ENCODE peak calls at places on chromosomes 16 and 17, in six cellular contexts. Q is Right ventricle myocardium inferior; S is pons; K is neural progenitor cell; W is SK-N-SH; Y is stimulated activated CD8-positive, alpha-beta memory T cell treated with anti-CD3 and anti-CD28 coated beads, Interleukin-4, amount 100 ng/mL, for 4 hours. A is an unnamed sample.

GRCh38 chr16:50386139-50386538 is 17.4 kb upstream of the BRD7 start:
- DNase-seq in S (no peak), W (no peak), K (no peak), Q (no peak), Y (no peak), A (no peak)

GRCh38 chr17:45248132-45248936 is 13.6 kb downstream of the SPATA32 start:
- DNase-seq in Y (peak), K (peak), S (no peak), Q (no peak), W (no peak), A (peak)

GRCh38 chr17:77793888-77794235 is 164.6 kb upstream of the TNRC6C start:
- DNase-seq in Q (no peak), S (no peak), Y (no peak), K (no peak), W (peak), A (peak)

GRCh38 chr17:80361495-80362220 is 53.3 kb upstream of the ENDOV start:
- DNase-seq in W (peak), K (peak), Q (no peak), Y (no peak), S (no peak), A (peak)

GRCh38 chr16:71467810-71468209 is 5.8 kb upstream of the ZNF23 start:
- DNase-seq in K (peak), W (no peak), Y (no peak), S (no peak), Q (no peak), A (no peak)

GRCh38 chr17:75457047-75457654 is 716 bp downstream of the TMEM94 start:
- DNase-seq in K (peak), Y (no peak), S (no peak), Q (no peak), W (peak), A (peak)

GRCh38 chr17:78558181-78558850 is 18.9 kb downstream of the DNAH17 start:
- DNase-seq in S (no peak), Q (no peak), K (no peak), W (peak), Y (no peak), A (no peak)

GRCh38 chr17:45103269-45103795 is 29.0 kb downstream of the PLCD3 start:
- DNase-seq in Y (no peak), Q (no peak), S (no peak), W (no peak), K (no peak), A (peak)

GRCh38 chr17:32772453-32773025 is 104.4 kb downstream of the MYO1D start:
- DNase-seq in Q (no peak), K (no peak), Y (no peak), W (no peak), S (no peak), A (peak)

GRCh38 chr16:26642047-26642664 is 424.6 kb upstream of the C16orf82 start:
- DNase-seq in W (no peak), K (peak), S (no peak), Q (no peak), Y (no peak), A (no peak)

GRCh38 chr16:86571197-86571915 is 4.7 kb downstream of the FOXC2 start:
- DNase-seq in K (no peak), S (no peak), W (no peak), Q (no peak), Y (no peak), A (peak)

GRCh38 chr17:17062356-17062755 is 20.1 kb downstream of the MPRIP start:
- DNase-seq in Y (no peak), S (no peak), K (no peak), Q (no peak), W (no peak), A (peak)

GRCh38 chr16:50719401-50720337 is 22.2 kb upstream of the CYLD start:
- DNase-seq in W (no peak), Q (no peak), S (no peak), K (no peak), Y (no peak), A (no peak)

GRCh38 chr16:56013962-56014552 is 138.9 kb upstream of the CES5A start:
- DNase-seq in Y (no peak), W (no peak), K (peak), Q (no peak), S (peak), A (no peak)

GRCh38 chr17:78793968-78794367 is 11.9 kb upstream of the CYTH1 start:
- DNase-seq in Y (no peak), Q (no peak), W (no peak), K (no peak), S (no peak), A (peak)

GRCh38 chr16:85936761-85937343 is 37.9 kb downstream of the IRF8 start:
- DNase-seq in K (no peak), Y (no peak), W (no peak), S (no peak), Q (no peak), A (no peak)

GRCh38 chr17:27153005-27153404 is 140.9 kb upstream of the WSB1 start:
- DNase-seq in K (no peak), W (no peak), Y (no peak), S (no peak), Q (no peak), A (peak)

GRCh38 chr16:31569360-31569717 is 41.6 kb downstream of the AHSP start:
- DNase-seq in S (no peak), K (peak), W (peak), Q (no peak), Y (no peak), A (no peak)

GRCh38 chr16:9082422-9082821 is 9.0 kb upstream of the HAPSTR1 start:
- DNase-seq in W (no peak), Y (no peak), S (no peak), Q (no peak), K (no peak), A (no peak)

GRCh38 chr17:17305282-17305801 is 2.2 kb downstream of the NT5M start:
- DNase-seq in Y (peak), Q (no peak), S (peak), K (no peak), W (peak), A (no peak)

GRCh38 chr16:85781685-85782370 is 17.5 kb downstream of the EMC8 start:
- DNase-seq in S (peak), Y (no peak), W (no peak), Q (peak), K (no peak), A (no peak)

GRCh38 chr17:76791053-76791980 is 53.4 kb downstream of the MFSD11 start:
- DNase-seq in W (peak), S (peak), Q (no peak), Y (no peak), K (no peak), A (no peak)

GRCh38 chr17:76193616-76194015 is 46.7 kb downstream of the RNF157 start:
- DNase-seq in Y (no peak), Q (no peak), W (peak), K (peak), S (no peak), A (no peak)

GRCh38 chr16:88810166-88810867 is 1.4 kb downstream of the APRT start:
- DNase-seq in S (no peak), W (no peak), Q (no peak), Y (no peak), K (no peak), A (no peak)

GRCh38 chr17:82862758-82863645 is 23.2 kb upstream of the ZNF750 start:
- DNase-seq in S (no peak), K (peak), Y (no peak), Q (peak), W (no peak), A (peak)

GRCh38 chr16:15509593-15510520 is 75.5 kb downstream of the BMERB1 start:
- DNase-seq in S (no peak), Q (no peak), Y (no peak), W (peak), K (peak), A (no peak)

GRCh38 chr16:11212819-11213196 is 43.2 kb downstream of the SOCS1 start:
- DNase-seq in W (no peak), Q (no peak), K (no peak), Y (no peak), S (no peak), A (no peak)

GRCh38 chr17:38702900-38703741 is 2.0 kb upstream of the MLLT6 start:
- DNase-seq in S (no peak), K (no peak), Y (no peak), Q (peak), W (no peak), A (peak)

GRCh38 chr17:77888242-77889134 is 70.0 kb upstream of the TNRC6C start:
- DNase-seq in Y (no peak), W (no peak), K (no peak), S (no peak), Q (no peak), A (peak)

GRCh38 chr16:75621170-75621477 is 2.0 kb downstream of the ADAT1 start:
- DNase-seq in Q (no peak), W (peak), Y (no peak), K (peak), S (peak), A (no peak)

GRCh38 chr17:43905985-43906852 is 1.1 kb downstream of the MPP2 start:
- DNase-seq in Q (peak), Y (no peak), K (peak), S (peak), W (peak), A (peak)

GRCh38 chr16:6032438-6032837 is 934.8 kb upstream of the EEF2KMT start:
- DNase-seq in K (no peak), Q (no peak), Y (no peak), S (peak), W (no peak), A (no peak)

GRCh38 chr17:29760279-29760721 is 137.6 kb upstream of the CORO6 start:
- DNase-seq in K (peak), S (peak), Q (no peak), W (no peak), Y (no peak), A (no peak)

GRCh38 chr17:49567871-49568694 is 7.6 kb upstream of the NXPH3 start:
- DNase-seq in Y (peak), W (peak), S (peak), Q (peak), K (peak), A (peak)

GRCh38 chr17:82419471-82419995 is 1.1 kb upstream of the OGFOD3 start:
- DNase-seq in S (peak), W (no peak), Q (no peak), K (no peak), Y (no peak), A (no peak)

GRCh38 chr17:38578229-38578628 is 27.5 kb downstream of the SRCIN1 start:
- DNase-seq in Q (peak), Y (no peak), K (peak), W (peak), S (no peak), A (no peak)

GRCh38 chr17:50834126-50834785 is 1.1 kb upstream of the WFIKKN2 start:
- DNase-seq in S (no peak), Y (no peak), K (no peak), W (no peak), Q (no peak), A (no peak)

GRCh38 chr16:9364721-9365693 is 273.6 kb downstream of the HAPSTR1 start:
- DNase-seq in Y (no peak), W (peak), Q (peak), S (peak), K (no peak), A (peak)

GRCh38 chr16:55713103-55713502 is 57.3 kb downstream of the SLC6A2 start:
- DNase-seq in K (no peak), Q (no peak), Y (no peak), S (no peak), W (no peak), A (no peak)

A was measured in kidney.